ENCODE peak calls at places on chromosomes 11 and 22, in four cellular contexts. O is left ventricle myocardium inferior, K is NCI-H2029, G is fibroblast of lung. M is an unnamed sample.

GRCh38 chr11:112300094-112300786 is 39.6 kb upstream of the PLET1 start:
- DNase-seq in O (no peak), K (no peak), G (no peak), M (no peak)

GRCh38 chr11:288328-289144 is at the start of gene PGGHG:
- DNase-seq in O (peak), K (peak), G (peak), M (peak)

GRCh38 chr11:16226245-16226644 is 130.1 kb downstream of the SOX6 start:
- DNase-seq in O (peak), K (peak), G (peak), M (peak)

GRCh38 chr11:32333335-32333991 is 101.9 kb downstream of the WT1 start:
- DNase-seq in O (peak), K (no peak), G (peak), M (peak)

GRCh38 chr22:50327711-50328019 is 853 bp upstream of the DENND6B start:
- DNase-seq in O (no peak), K (no peak), G (no peak), M (no peak)

GRCh38 chr11:26572770-26573402 is 823 bp upstream of the MUC15 start:
- DNase-seq in O (no peak), K (no peak), G (no peak), M (no peak)

GRCh38 chr11:93123351-93123898 is 74.4 kb downstream of the SLC36A4 start:
- DNase-seq in O (peak), K (peak), G (peak), M (peak)

GRCh38 chr11:130068986-130069683 is 559 bp upstream of the APLP2 start:
- DNase-seq in O (peak), K (peak), G (peak), M (no peak)

GRCh38 chr22:50348058-50348457 is 4.9 kb downstream of the PPP6R2 start:
- DNase-seq in O (no peak), K (no peak), G (no peak), M (no peak)

GRCh38 chr22:38696606-38697005 is 4.1 kb downstream of the JOSD1 start:
- DNase-seq in O (no peak), K (no peak), G (peak), M (no peak)

GRCh38 chr11:17652556-17652955 is 66.8 kb upstream of the MYOD1 start:
- DNase-seq in O (no peak), K (no peak), G (no peak), M (no peak)